ENCODE peak calls at places on chromosome 2, in six cellular contexts. J is stimulated activated CD8-positive, alpha-beta memory T cell treated with anti-CD3 and anti-CD28 coated beads, Interleukin-15, amount 100 ng/mL, for 4 hours; W is HEK293T; F is left colon; C is neural crest cell; L is esophagus squamous epithelium. U is an unnamed sample.

GRCh38 chr2:30108192-30108591 is 38.6 kb upstream of the YPEL5 start:
- DNase-seq in F (no peak), C (no peak), J (no peak), L (no peak), W (no peak), U (no peak)

GRCh38 chr2:177334940-177335543 is 57.5 kb upstream of the AGPS start:
- DNase-seq in J (no peak), W (peak), L (no peak), F (no peak), C (peak), U (no peak)

GRCh38 chr2:158967731-158968395 is 577 bp upstream of the TANC1 start:
- DNase-seq in L (no peak), F (peak), C (peak), W (peak), J (no peak), U (peak)

GRCh38 chr2:197498937-197499593 is 575 bp downstream of the HSPD1 start:
- DNase-seq in L (no peak), F (peak), C (peak), W (peak), J (peak), U (peak)

GRCh38 chr2:120013569-120014223 is 819 bp downstream of the EPB41L5 start:
- DNase-seq in J (no peak), L (no peak), C (no peak), W (no peak), F (peak), U (peak)

GRCh38 chr2:61834893-61835292 is 19.0 kb downstream of the FAM161A start:
- DNase-seq in W (no peak), C (no peak), L (no peak), J (no peak), F (no peak), U (no peak)

GRCh38 chr2:96952976-96953610 is 33.3 kb downstream of the FAM178B start:
- DNase-seq in J (no peak), L (no peak), F (peak), W (no peak), C (no peak), U (no peak)

GRCh38 chr2:68284896-68285295 is 32.6 kb upstream of the PPP3R1 start:
- DNase-seq in L (no peak), J (no peak), F (no peak), C (no peak), W (no peak), U (no peak)

GRCh38 chr2:114754907-114755563 is 312.6 kb downstream of the DPP10 start:
- DNase-seq in L (no peak), W (no peak), J (no peak), C (no peak), F (no peak), U (no peak)

GRCh38 chr2:27442282-27442980 is at the start of gene KRTCAP3:
- DNase-seq in L (no peak), F (peak), W (no peak), J (no peak), C (no peak), U (peak)